ENCODE peak calls at places on chromosomes 12 and 14, in six cellular contexts. V is HCT116, X is HepG2, F is WTC11, Z is H1, W is K562. B is an unnamed sample.

GRCh38 chr12:49537231-49537708 is 1.6 kb upstream of the KCNH3 start:
- DNase-seq in V (no peak), X (no peak), F (no peak), Z (no peak), W (no peak), B (no peak)

GRCh38 chr12:113142173-113142885 is 6.8 kb upstream of the RASAL1 start:
- DNase-seq in V (no peak), X (peak), F (no peak), Z (no peak), W (no peak), B (no peak)

GRCh38 chr14:77275041-77275854 is 4.2 kb upstream of the NGB start:
- DNase-seq in V (no peak), X (no peak), F (no peak), Z (no peak), W (no peak), B (no peak)

GRCh38 chr14:104787736-104788532 is 7.6 kb downstream of the AKT1 start:
- DNase-seq in V (no peak), X (no peak), F (no peak), Z (no peak), W (no peak), B (no peak)

GRCh38 chr12:104263580-104264358 is 39.8 kb upstream of the EID3 start:
- DNase-seq in V (no peak), X (no peak), F (no peak), Z (no peak), W (no peak), B (no peak)

GRCh38 chr12:120100630-120101029 is 15.9 kb downstream of the RAB35 start:
- DNase-seq in V (no peak), X (no peak), F (no peak), Z (no peak), W (no peak), B (no peak)

GRCh38 chr14:71722885-71723284 is 209.3 kb upstream of the RGS6 start:
- DNase-seq in V (no peak), X (no peak), F (no peak), Z (no peak), W (no peak), B (no peak)

GRCh38 chr12:124867389-124867930 is 3.8 kb upstream of the SCARB1 start:
- DNase-seq in V (no peak), X (peak), F (no peak), Z (no peak), W (no peak), B (no peak)

GRCh38 chr14:64812412-64812811 is 67.3 kb downstream of the SPTB start:
- DNase-seq in V (peak), X (no peak), F (peak), Z (peak), W (peak), B (no peak)

GRCh38 chr14:61925043-61925442 is 162.8 kb downstream of the SNAPC1 start:
- DNase-seq in V (peak), X (peak), F (no peak), Z (no peak), W (no peak), B (no peak)

GRCh38 chr14:68208218-68208617 is 388.6 kb downstream of the RAD51B start:
- DNase-seq in V (no peak), X (no peak), F (no peak), Z (no peak), W (no peak), B (no peak)

GRCh38 chr12:61220337-61220736 is 1039.9 kb upstream of the USP15 start:
- DNase-seq in V (no peak), X (no peak), F (no peak), Z (no peak), W (no peak), B (no peak)

GRCh38 chr12:108479364-108480070 is 35.6 kb upstream of the FICD start:
- DNase-seq in V (no peak), X (no peak), F (no peak), Z (no peak), W (no peak), B (no peak)

GRCh38 chr12:123807670-123808069 is 45.6 kb downstream of the DNAH10 start:
- DNase-seq in V (no peak), X (no peak), F (no peak), Z (no peak), W (no peak), B (no peak)

GRCh38 chr12:5222011-5222461 is 178.4 kb downstream of the KCNA5 start:
- DNase-seq in V (no peak), X (no peak), F (peak), Z (peak), W (no peak), B (no peak)

GRCh38 chr12:95774311-95775045 is 16.1 kb downstream of the NTN4 start:
- DNase-seq in V (no peak), X (no peak), F (no peak), Z (no peak), W (no peak), B (no peak)

GRCh38 chr14:23447634-23448353 is 12.3 kb upstream of the MYH7 start:
- DNase-seq in V (no peak), X (peak), F (no peak), Z (peak), W (no peak), B (no peak)

GRCh38 chr12:45379261-45379660 is 163.4 kb downstream of the ANO6 start:
- DNase-seq in V (peak), X (no peak), F (no peak), Z (no peak), W (no peak), B (no peak)

GRCh38 chr12:130124605-130125244 is 37.5 kb upstream of the FZD10 start:
- DNase-seq in V (no peak), X (no peak), F (no peak), Z (no peak), W (no peak), B (no peak)

GRCh38 chr14:103597623-103598372 is 31.2 kb upstream of the KLC1 start:
- DNase-seq in V (peak), X (no peak), F (no peak), Z (no peak), W (peak), B (no peak)

GRCh38 chr14:103593577-103593976 is 30.8 kb downstream of the COA8 start:
- DNase-seq in V (no peak), X (no peak), F (no peak), Z (no peak), W (no peak), B (peak)

DNA sequence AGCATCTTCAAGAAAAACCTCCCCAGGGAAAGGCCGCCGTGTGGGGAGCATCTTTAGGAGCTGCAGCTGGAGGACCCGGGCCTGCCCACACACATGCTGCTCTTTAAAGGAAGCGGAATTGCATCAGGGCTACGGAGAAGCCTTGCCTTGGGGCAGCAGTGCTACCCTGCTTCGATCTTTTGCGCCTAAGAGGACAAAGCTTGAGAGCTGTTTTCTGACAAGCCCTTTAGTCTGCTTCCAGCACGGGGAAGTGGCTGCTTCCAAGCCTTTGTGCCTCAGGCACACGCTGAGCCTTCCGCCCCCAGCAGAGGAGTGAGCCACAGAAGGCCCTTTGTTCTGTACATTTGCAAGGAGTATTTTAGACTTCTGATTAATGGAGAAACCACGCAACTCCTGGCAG is 31.5 kb downstream of the COA8 start:
- DNase-seq in V (no peak), X (peak), F (peak), Z (no peak), W (no peak), B (no peak)
- TF ChIP-seq ATF3 in V (no peak), X (no peak), F (no peak), Z (no peak), W (no peak), B (no peak)

DNA sequence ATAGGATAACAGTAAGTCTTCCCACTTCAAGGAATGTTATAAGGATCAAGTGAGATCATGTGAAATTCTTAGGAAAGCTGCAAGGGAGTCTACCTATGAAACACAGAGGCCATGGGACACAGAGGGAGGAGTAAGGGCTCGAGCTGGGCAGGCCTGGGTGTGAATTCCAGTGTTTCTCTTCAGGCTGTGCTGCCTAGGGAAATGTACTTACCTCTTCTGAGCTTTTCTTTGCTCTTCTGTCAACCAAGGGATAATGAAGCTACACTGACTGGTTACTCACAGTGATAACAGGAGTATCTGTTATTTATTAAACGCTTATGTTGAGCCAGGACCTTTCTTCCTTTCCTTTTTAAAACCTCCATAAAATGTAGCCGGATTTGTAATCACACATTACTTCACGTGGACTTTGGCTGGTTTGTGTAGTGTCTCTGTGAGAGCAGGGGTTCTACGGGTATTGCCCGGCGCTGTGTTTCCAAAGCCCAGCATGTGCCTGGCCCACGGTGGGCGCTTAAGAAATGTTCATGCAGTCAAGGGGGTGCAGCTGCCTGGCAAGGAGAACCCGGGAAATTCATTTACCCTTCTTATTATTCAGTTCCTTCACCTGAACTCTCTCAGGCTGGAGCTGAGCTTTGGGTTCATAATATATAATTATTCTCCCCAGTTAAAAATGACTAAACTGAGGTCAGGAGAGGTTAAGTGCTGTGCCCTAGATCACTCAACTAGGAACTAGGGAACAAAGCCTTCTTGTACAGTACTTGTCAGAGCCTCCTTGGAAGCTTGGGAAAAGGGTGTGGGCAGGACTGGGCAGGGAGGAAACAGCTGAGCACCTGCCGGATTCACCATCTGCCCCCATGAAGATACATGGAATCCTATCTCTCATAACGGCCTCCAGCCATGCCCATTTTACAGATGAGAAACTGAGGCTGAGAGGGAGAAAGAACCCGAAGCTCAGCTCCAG is 214.2 kb downstream of the CACNA1C start:
- DNase-seq in V (no peak), X (peak), F (no peak), Z (no peak), W (no peak), B (no peak)
- TF ChIP-seq ATF3 in V (no peak), X (no peak), F (no peak), Z (no peak), W (no peak), B (no peak)

DNA sequence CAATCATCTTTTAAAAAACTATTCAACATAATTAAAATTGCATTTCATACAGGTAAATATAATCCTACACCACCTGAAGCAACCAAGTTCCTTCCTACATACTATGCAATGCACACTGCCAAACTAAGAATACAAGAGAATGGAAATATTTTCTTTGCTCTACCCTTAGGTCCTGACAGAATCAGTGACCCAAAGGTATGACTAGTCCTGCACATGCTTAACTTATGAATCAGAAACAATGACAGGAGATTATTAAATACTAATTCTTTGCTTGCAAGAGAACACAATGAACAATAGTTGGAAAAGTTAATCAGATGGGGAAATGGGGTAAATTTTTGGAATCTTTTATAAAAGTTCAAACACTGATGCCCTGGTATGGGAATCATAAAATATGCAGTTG is 220.1 kb downstream of the SOX5 start:
- DNase-seq in V (no peak), X (no peak), F (no peak), Z (no peak), W (no peak), B (no peak)
- TF ChIP-seq ATF3 in V (no peak), X (no peak), F (no peak), Z (no peak), W (no peak), B (no peak)

GRCh38 chr12:92142251-92142896 is 3.3 kb downstream of the BTG1 start:
- DNase-seq in V (no peak), X (no peak), F (no peak), Z (no peak), W (no peak), B (no peak)

GRCh38 chr12:92143280-92143679 is 2.4 kb downstream of the BTG1 start:
- DNase-seq in V (no peak), X (no peak), F (no peak), Z (no peak), W (no peak), B (no peak)

GRCh38 chr12:92139634-92140555 is 5.8 kb downstream of the BTG1 start:
- DNase-seq in V (no peak), X (no peak), F (no peak), Z (no peak), W (no peak), B (no peak)

GRCh38 chr12:92140919-92141536 is 4.6 kb downstream of the BTG1 start:
- DNase-seq in V (no peak), X (no peak), F (no peak), Z (no peak), W (no peak), B (no peak)

DNA sequence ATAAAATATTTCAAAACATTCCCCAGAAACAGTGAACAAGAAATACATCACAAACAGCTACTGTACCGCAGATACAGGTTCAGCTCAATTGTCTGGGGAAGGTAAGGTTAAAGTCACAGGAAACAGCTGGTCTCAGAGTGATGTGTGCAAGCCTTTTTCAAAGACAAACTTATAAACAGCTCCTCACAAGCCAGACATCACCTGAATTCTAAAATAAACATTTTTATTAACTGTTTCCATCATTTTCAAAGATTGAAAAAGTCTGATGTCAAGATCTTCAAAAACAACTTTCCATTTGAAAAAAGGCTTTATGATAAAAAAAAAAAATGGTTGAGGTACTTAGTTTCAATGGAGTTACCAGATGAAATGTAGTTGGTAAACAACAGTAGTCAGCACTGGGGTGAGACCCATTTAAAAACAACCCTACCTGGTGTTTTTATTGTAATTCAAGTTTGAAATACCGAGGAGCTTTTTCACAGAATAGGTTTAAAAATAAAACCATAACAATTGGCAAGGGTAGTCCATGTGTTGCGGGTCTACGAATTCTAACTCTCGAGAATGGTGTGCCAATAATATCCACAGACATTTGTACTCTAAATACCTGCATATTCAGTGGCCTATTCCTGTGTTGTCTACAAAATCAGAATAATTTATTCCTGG is 3.9 kb downstream of the BTG1 start:
- DNase-seq in V (no peak), X (no peak), F (no peak), Z (no peak), W (no peak), B (no peak)
- TF ChIP-seq ATF3 in V (no peak), X (no peak), F (no peak), Z (no peak), W (no peak), B (no peak)

GRCh38 chr12:118467576-118467975 is 91.2 kb downstream of the SUDS3 start:
- DNase-seq in V (no peak), X (no peak), F (no peak), Z (no peak), W (no peak), B (no peak)
- TF ChIP-seq ATF3 in V (no peak), X (no peak), F (no peak), Z (no peak), W (no peak), B (no peak)

B was measured in GM12878.